ENCODE peak calls at places on chromosomes 2 and 18, in five cellular contexts. A is adrenal gland, X is IMR-90, U is psoas muscle, T is upper lobe of right lung. S is an unnamed sample.

GRCh38 chr2:100984892-100985307 is 17.2 kb upstream of the RPL31 start:
- DNase-seq in A (peak; percentile 71), X (peak; percentile 69), U (peak; percentile 78), T (peak; percentile 87), S (peak; percentile 75)

GRCh38 chr2:171244466-171244969 is 83.8 kb upstream of the TLK1 start:
- DNase-seq in A (no peak), X (peak; percentile 87), U (no peak), T (no peak), S (no peak)

GRCh38 chr2:46260305-46260704 is 36.9 kb upstream of the EPAS1 start:
- DNase-seq in A (no peak), X (no peak), U (no peak), T (no peak), S (no peak)

GRCh38 chr2:238247841-238248440 is 8.1 kb upstream of the HES6 start:
- DNase-seq in A (peak; percentile 61), X (no peak), U (peak; percentile 10), T (no peak), S (no peak)

GRCh38 chr2:33550206-33550605 is 48.9 kb downstream of the FAM98A start:
- DNase-seq in A (no peak), X (no peak), U (no peak), T (no peak), S (no peak)

GRCh38 chr2:101152195-101153076 is 1.3 kb upstream of the TBC1D8 start:
- DNase-seq in A (peak; percentile 25), X (peak; percentile 8), U (peak; percentile 34), T (peak; percentile 70), S (no peak)

GRCh38 chr18:24128700-24129099 is 10.2 kb upstream of the CABYR start:
- DNase-seq in A (no peak), X (peak; percentile 37), U (no peak), T (no peak), S (no peak)

GRCh38 chr2:82215212-82215611 is 1910.7 kb upstream of the LRRTM1 start:
- DNase-seq in A (no peak), X (no peak), U (no peak), T (peak; percentile 28), S (peak; percentile 23)

GRCh38 chr2:149733936-149734685 is 146.5 kb upstream of the MMADHC start:
- DNase-seq in A (peak; percentile 35), X (peak; percentile 48), U (no peak), T (no peak), S (no peak)

GRCh38 chr2:235605999-235606715 is 112.3 kb downstream of the AGAP1 start:
- DNase-seq in A (no peak), X (peak; percentile 81), U (no peak), T (no peak), S (no peak)

GRCh38 chr18:34648269-34648668 is 61.8 kb upstream of the DTNA start:
- DNase-seq in A (no peak), X (no peak), U (no peak), T (no peak), S (no peak)

GRCh38 chr2:152383702-152384101 is 48.7 kb downstream of the FMNL2 start:
- DNase-seq in A (no peak), X (peak; percentile 78), U (no peak), T (no peak), S (no peak)

GRCh38 chr2:152384992-152385391 is 50.0 kb downstream of the FMNL2 start:
- DNase-seq in A (no peak), X (no peak), U (no peak), T (no peak), S (no peak)

GRCh38 chr2:152387046-152387445 is 52.1 kb downstream of the FMNL2 start:
- DNase-seq in A (no peak), X (peak; percentile 35), U (no peak), T (no peak), S (no peak)

GRCh38 chr2:152386266-152386665 is 51.3 kb downstream of the FMNL2 start:
- DNase-seq in A (no peak), X (no peak), U (no peak), T (no peak), S (no peak)

DNA sequence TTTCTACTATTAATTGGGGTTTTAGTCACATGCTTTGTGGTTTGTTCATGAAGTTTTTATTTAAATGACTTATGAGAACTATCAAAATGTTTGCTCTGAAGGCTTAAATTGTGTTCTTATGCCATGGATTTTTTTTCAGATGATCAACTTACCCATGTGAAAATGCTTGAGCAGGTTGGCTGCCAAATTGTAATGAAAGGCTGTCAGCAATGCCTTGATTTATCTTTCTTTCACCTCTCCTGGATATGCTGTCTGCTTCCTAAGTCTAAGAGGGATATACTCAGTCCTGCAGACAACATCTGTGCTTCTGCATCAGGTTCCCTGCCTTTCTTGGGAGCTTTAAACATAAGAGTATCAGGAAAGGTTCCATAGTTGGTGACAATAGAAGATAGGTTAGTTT is 50.7 kb downstream of the FMNL2 start:
- DNase-seq in A (no peak), X (no peak), U (no peak), T (no peak), S (no peak)
- H3K4me3 ChIP-seq in A (no peak overlapping the region), X (no peak overlapping the region), U (no peak overlapping the region), T (no peak overlapping the region), S (no peak overlapping the region)

GRCh38 chr2:88110830-88111229 is 17.0 kb downstream of the FABP1 start:
- DNase-seq in A (no peak), X (no peak), U (no peak), T (no peak), S (no peak)
- H3K4me1 ChIP-seq in A (no peaks in the 10 kb centered on the region), X (no peaks in the 10 kb centered on the region), U (peaks cover 7% of the 10 kb centered on the region), T (no peaks in the 10 kb centered on the region), S (no peaks in the 10 kb centered on the region)

DNA sequence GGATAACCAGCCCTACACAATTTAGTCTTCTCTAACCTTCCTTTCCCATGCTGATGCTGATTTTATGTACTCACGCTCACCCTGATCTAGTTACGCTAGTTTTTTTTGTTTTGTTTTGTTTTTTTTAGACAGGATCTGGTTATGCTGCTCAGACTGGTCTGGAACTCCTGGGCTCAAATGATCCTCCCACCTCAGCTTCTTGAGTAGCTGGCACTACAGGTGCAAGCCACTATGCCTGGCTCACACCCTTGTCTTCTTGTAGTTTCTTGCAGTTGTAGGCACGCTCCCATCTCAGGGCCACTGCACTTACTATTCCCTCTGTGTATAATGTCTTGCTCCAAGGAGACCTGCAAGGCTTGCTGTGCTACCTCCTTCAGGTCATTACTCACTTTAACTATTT is 6.2 kb downstream of the PELI1 start:
- DNase-seq in A (no peak), X (no peak), U (no peak), T (no peak), S (peak; percentile 45)
- H3K4me3 ChIP-seq in A (no peak overlapping the region), X (no peak overlapping the region), U (no peak overlapping the region), T (no peak overlapping the region), S (no peak overlapping the region)

GRCh38 chr2:233075141-233075965 is 15.2 kb downstream of the INPP5D start:
- DNase-seq in A (no peak), X (no peak), U (no peak), T (no peak), S (no peak)
- H3K4me1 ChIP-seq in A (no peaks in the 10 kb centered on the region), X (no peaks in the 10 kb centered on the region), U (no peaks in the 10 kb centered on the region), T (peaks cover 40% of the 10 kb centered on the region), S (peaks cover 3% of the 10 kb centered on the region)

GRCh38 chr2:205925373-205926337 is 160.3 kb downstream of the INO80D start:
- DNase-seq in A (peak; percentile 61), X (peak; percentile 51), U (peak; percentile 75), T (peak; percentile 91), S (peak; percentile 78)
- H3K4me3 ChIP-seq in A (no peak overlapping the region), X (peak overlapping the region; percentile 12), U (peak overlapping the region; percentile 51), T (peak overlapping the region; percentile 11), S (no peak overlapping the region)

GRCh38 chr2:127080226-127080940 is 26.6 kb downstream of the BIN1 start:
- DNase-seq in A (peak; percentile 94), X (no peak), U (no peak), T (no peak), S (no peak)

GRCh38 chr2:127079358-127079920 is 27.5 kb downstream of the BIN1 start:
- DNase-seq in A (peak; percentile 40), X (no peak), U (no peak), T (no peak), S (no peak)

GRCh38 chr2:127076924-127077323 is 30.0 kb downstream of the BIN1 start:
- DNase-seq in A (peak; percentile 55), X (no peak), U (peak; percentile 72), T (no peak), S (no peak)

GRCh38 chr2:127078028-127078427 is 28.9 kb downstream of the BIN1 start:
- DNase-seq in A (no peak), X (no peak), U (peak; percentile 35), T (no peak), S (no peak)

GRCh38 chr2:127078691-127079270 is 28.2 kb downstream of the BIN1 start:
- DNase-seq in A (no peak), X (no peak), U (no peak), T (no peak), S (no peak)
- H3K4me1 ChIP-seq in A (peaks cover 77% of the 10 kb centered on the region), X (peaks cover 34% of the 10 kb centered on the region), U (peaks cover 91% of the 10 kb centered on the region), T (peaks cover 37% of the 10 kb centered on the region), S (peaks cover 50% of the 10 kb centered on the region)

GRCh38 chr2:176105078-176105726 is 1.9 kb upstream of the HOXD11 start:
- DNase-seq in A (no peak), X (no peak), U (no peak), T (no peak), S (no peak)

GRCh38 chr2:176107731-176108181 is 676 bp downstream of the HOXD11 start:
- DNase-seq in A (no peak), X (no peak), U (no peak), T (no peak), S (no peak)

GRCh38 chr2:176104338-176105077 is 2.6 kb upstream of the HOXD11 start:
- DNase-seq in A (peak; percentile 82), X (no peak), U (no peak), T (no peak), S (no peak)

GRCh38 chr2:176106636-176107539 is at the start of gene HOXD11:
- DNase-seq in A (no peak), X (no peak), U (no peak), T (no peak), S (peak; percentile 71)

GRCh38 chr2:176105727-176106635 is 1.1 kb upstream of the HOXD11 start:
- DNase-seq in A (no peak), X (no peak), U (no peak), T (no peak), S (no peak)
- H3K4me3 ChIP-seq in A (no peak overlapping the region), X (no peak overlapping the region), U (peak overlapping the region; percentile 54), T (no peak overlapping the region), S (no peak overlapping the region)